ENCODE peak calls at places on chromosome 14, in ten cellular contexts. One of them, this sample, is unnamed.

GRCh38 chr14:88840926-88841325 is 16.5 kb downstream of the TTC8 start:
- DNase-seq in Panc1: no peak
- DNase-seq in foreskin fibroblast: no peak
- DNase-seq in activated effector memory CD4-positive, alpha-beta T cell treated with anti-CD3 and anti-CD28 coated beads, Interleukin-2, amount 50 U/mL, for 16 hours: no peak
- DNase-seq in activated T-cell treated with anti-CD3 and anti-CD28 coated beads, Interleukin-2, amount 50 U/mL, for 1 hour: no peak
- DNase-seq in heart right ventricle: no peak
- DNase-seq in heart left ventricle: no peak
- DNase-seq in effector memory CD4-positive, alpha-beta T cell: no peak
- DNase-seq in ovary: no peak
- DNase-seq in stimulated activated CD4-positive, alpha-beta T cell treated with anti-CD3 and anti-CD28 coated beads, Interleukin-15, amount 100 ng/mL, for 1 hour: no peak
- DNase-seq in this sample: no peak

GRCh38 chr14:65471038-65471878 is 58.7 kb downstream of the FUT8 start:
- DNase-seq in Panc1: no peak
- DNase-seq in foreskin fibroblast: no peak
- DNase-seq in activated effector memory CD4-positive, alpha-beta T cell treated with anti-CD3 and anti-CD28 coated beads, Interleukin-2, amount 50 U/mL, for 16 hours: no peak
- DNase-seq in activated T-cell treated with anti-CD3 and anti-CD28 coated beads, Interleukin-2, amount 50 U/mL, for 1 hour: no peak
- DNase-seq in heart right ventricle: no peak
- DNase-seq in heart left ventricle: no peak
- DNase-seq in effector memory CD4-positive, alpha-beta T cell: no peak
- DNase-seq in ovary: no peak
- DNase-seq in stimulated activated CD4-positive, alpha-beta T cell treated with anti-CD3 and anti-CD28 coated beads, Interleukin-15, amount 100 ng/mL, for 1 hour: no peak
- DNase-seq in this sample: no peak

GRCh38 chr14:62655161-62655560 is 390.1 kb downstream of the KCNH5 start:
- DNase-seq in Panc1: no peak
- DNase-seq in foreskin fibroblast: peak
- DNase-seq in activated effector memory CD4-positive, alpha-beta T cell treated with anti-CD3 and anti-CD28 coated beads, Interleukin-2, amount 50 U/mL, for 16 hours: no peak
- DNase-seq in activated T-cell treated with anti-CD3 and anti-CD28 coated beads, Interleukin-2, amount 50 U/mL, for 1 hour: no peak
- DNase-seq in heart right ventricle: no peak
- DNase-seq in heart left ventricle: no peak
- DNase-seq in effector memory CD4-positive, alpha-beta T cell: no peak
- DNase-seq in ovary: no peak
- DNase-seq in stimulated activated CD4-positive, alpha-beta T cell treated with anti-CD3 and anti-CD28 coated beads, Interleukin-15, amount 100 ng/mL, for 1 hour: no peak
- DNase-seq in this sample: no peak

GRCh38 chr14:96176811-96177211 is 27.8 kb upstream of the BDKRB2 start:
- DNase-seq in Panc1: no peak
- DNase-seq in foreskin fibroblast: peak
- DNase-seq in activated effector memory CD4-positive, alpha-beta T cell treated with anti-CD3 and anti-CD28 coated beads, Interleukin-2, amount 50 U/mL, for 16 hours: no peak
- DNase-seq in activated T-cell treated with anti-CD3 and anti-CD28 coated beads, Interleukin-2, amount 50 U/mL, for 1 hour: no peak
- DNase-seq in heart right ventricle: peak
- DNase-seq in heart left ventricle: peak
- DNase-seq in effector memory CD4-positive, alpha-beta T cell: no peak
- DNase-seq in ovary: peak
- DNase-seq in stimulated activated CD4-positive, alpha-beta T cell treated with anti-CD3 and anti-CD28 coated beads, Interleukin-15, amount 100 ng/mL, for 1 hour: no peak
- DNase-seq in this sample: peak

GRCh38 chr14:79165460-79166080 is 995.4 kb downstream of the NRXN3 start:
- DNase-seq in Panc1: no peak
- DNase-seq in foreskin fibroblast: no peak
- DNase-seq in activated effector memory CD4-positive, alpha-beta T cell treated with anti-CD3 and anti-CD28 coated beads, Interleukin-2, amount 50 U/mL, for 16 hours: no peak
- DNase-seq in activated T-cell treated with anti-CD3 and anti-CD28 coated beads, Interleukin-2, amount 50 U/mL, for 1 hour: no peak
- DNase-seq in heart right ventricle: no peak
- DNase-seq in heart left ventricle: no peak
- DNase-seq in effector memory CD4-positive, alpha-beta T cell: no peak
- DNase-seq in ovary: no peak
- DNase-seq in stimulated activated CD4-positive, alpha-beta T cell treated with anti-CD3 and anti-CD28 coated beads, Interleukin-15, amount 100 ng/mL, for 1 hour: no peak
- DNase-seq in this sample: no peak

GRCh38 chr14:30005114-30005698 is 77.6 kb upstream of the PRKD1 start:
- DNase-seq in Panc1: peak
- DNase-seq in foreskin fibroblast: peak
- DNase-seq in activated effector memory CD4-positive, alpha-beta T cell treated with anti-CD3 and anti-CD28 coated beads, Interleukin-2, amount 50 U/mL, for 16 hours: no peak
- DNase-seq in activated T-cell treated with anti-CD3 and anti-CD28 coated beads, Interleukin-2, amount 50 U/mL, for 1 hour: no peak
- DNase-seq in heart right ventricle: no peak
- DNase-seq in heart left ventricle: no peak
- DNase-seq in effector memory CD4-positive, alpha-beta T cell: no peak
- DNase-seq in ovary: no peak
- DNase-seq in stimulated activated CD4-positive, alpha-beta T cell treated with anti-CD3 and anti-CD28 coated beads, Interleukin-15, amount 100 ng/mL, for 1 hour: no peak
- DNase-seq in this sample: peak

GRCh38 chr14:104600141-104600643 is 4.4 kb downstream of the TMEM179 start:
- DNase-seq in Panc1: no peak
- DNase-seq in foreskin fibroblast: no peak
- DNase-seq in activated effector memory CD4-positive, alpha-beta T cell treated with anti-CD3 and anti-CD28 coated beads, Interleukin-2, amount 50 U/mL, for 16 hours: no peak
- DNase-seq in activated T-cell treated with anti-CD3 and anti-CD28 coated beads, Interleukin-2, amount 50 U/mL, for 1 hour: no peak
- DNase-seq in heart right ventricle: no peak
- DNase-seq in heart left ventricle: no peak
- DNase-seq in effector memory CD4-positive, alpha-beta T cell: no peak
- DNase-seq in ovary: no peak
- DNase-seq in stimulated activated CD4-positive, alpha-beta T cell treated with anti-CD3 and anti-CD28 coated beads, Interleukin-15, amount 100 ng/mL, for 1 hour: no peak
- DNase-seq in this sample: no peak

GRCh38 chr14:22536853-22537338 is 52.1 kb downstream of the DAD1 start:
- DNase-seq in Panc1: peak
- DNase-seq in foreskin fibroblast: peak
- DNase-seq in activated effector memory CD4-positive, alpha-beta T cell treated with anti-CD3 and anti-CD28 coated beads, Interleukin-2, amount 50 U/mL, for 16 hours: peak
- DNase-seq in activated T-cell treated with anti-CD3 and anti-CD28 coated beads, Interleukin-2, amount 50 U/mL, for 1 hour: peak
- DNase-seq in heart right ventricle: peak
- DNase-seq in heart left ventricle: peak
- DNase-seq in effector memory CD4-positive, alpha-beta T cell: peak
- DNase-seq in ovary: no peak
- DNase-seq in stimulated activated CD4-positive, alpha-beta T cell treated with anti-CD3 and anti-CD28 coated beads, Interleukin-15, amount 100 ng/mL, for 1 hour: peak
- DNase-seq in this sample: peak

GRCh38 chr14:99389171-99389826 is 91.4 kb downstream of the SETD3 start:
- DNase-seq in Panc1: peak
- DNase-seq in foreskin fibroblast: peak
- DNase-seq in activated effector memory CD4-positive, alpha-beta T cell treated with anti-CD3 and anti-CD28 coated beads, Interleukin-2, amount 50 U/mL, for 16 hours: peak
- DNase-seq in activated T-cell treated with anti-CD3 and anti-CD28 coated beads, Interleukin-2, amount 50 U/mL, for 1 hour: peak
- DNase-seq in heart right ventricle: peak
- DNase-seq in heart left ventricle: no peak
- DNase-seq in effector memory CD4-positive, alpha-beta T cell: peak
- DNase-seq in ovary: peak
- DNase-seq in stimulated activated CD4-positive, alpha-beta T cell treated with anti-CD3 and anti-CD28 coated beads, Interleukin-15, amount 100 ng/mL, for 1 hour: peak
- DNase-seq in this sample: no peak

GRCh38 chr14:50805396-50805795 is 25.6 kb downstream of the NIN start:
- DNase-seq in Panc1: no peak
- DNase-seq in foreskin fibroblast: no peak
- DNase-seq in activated effector memory CD4-positive, alpha-beta T cell treated with anti-CD3 and anti-CD28 coated beads, Interleukin-2, amount 50 U/mL, for 16 hours: no peak
- DNase-seq in activated T-cell treated with anti-CD3 and anti-CD28 coated beads, Interleukin-2, amount 50 U/mL, for 1 hour: no peak
- DNase-seq in heart right ventricle: no peak
- DNase-seq in heart left ventricle: no peak
- DNase-seq in effector memory CD4-positive, alpha-beta T cell: no peak
- DNase-seq in ovary: no peak
- DNase-seq in stimulated activated CD4-positive, alpha-beta T cell treated with anti-CD3 and anti-CD28 coated beads, Interleukin-15, amount 100 ng/mL, for 1 hour: no peak
- DNase-seq in this sample: no peak

GRCh38 chr14:61178226-61179060 is 102.7 kb downstream of the TMEM30B start:
- DNase-seq in Panc1: peak
- DNase-seq in foreskin fibroblast: peak
- DNase-seq in activated effector memory CD4-positive, alpha-beta T cell treated with anti-CD3 and anti-CD28 coated beads, Interleukin-2, amount 50 U/mL, for 16 hours: peak
- DNase-seq in activated T-cell treated with anti-CD3 and anti-CD28 coated beads, Interleukin-2, amount 50 U/mL, for 1 hour: no peak
- DNase-seq in heart right ventricle: no peak
- DNase-seq in heart left ventricle: no peak
- DNase-seq in effector memory CD4-positive, alpha-beta T cell: no peak
- DNase-seq in ovary: no peak
- DNase-seq in stimulated activated CD4-positive, alpha-beta T cell treated with anti-CD3 and anti-CD28 coated beads, Interleukin-15, amount 100 ng/mL, for 1 hour: peak
- DNase-seq in this sample: peak

GRCh38 chr14:72962829-72963312 is 36.6 kb downstream of the DCAF4 start:
- DNase-seq in Panc1: peak
- DNase-seq in foreskin fibroblast: peak
- DNase-seq in activated effector memory CD4-positive, alpha-beta T cell treated with anti-CD3 and anti-CD28 coated beads, Interleukin-2, amount 50 U/mL, for 16 hours: no peak
- DNase-seq in activated T-cell treated with anti-CD3 and anti-CD28 coated beads, Interleukin-2, amount 50 U/mL, for 1 hour: no peak
- DNase-seq in heart right ventricle: no peak
- DNase-seq in heart left ventricle: no peak
- DNase-seq in effector memory CD4-positive, alpha-beta T cell: no peak
- DNase-seq in ovary: no peak
- DNase-seq in stimulated activated CD4-positive, alpha-beta T cell treated with anti-CD3 and anti-CD28 coated beads, Interleukin-15, amount 100 ng/mL, for 1 hour: no peak
- DNase-seq in this sample: peak

GRCh38 chr14:66078031-66078430 is 408.1 kb upstream of the CCDC196 start:
- DNase-seq in Panc1: no peak
- DNase-seq in foreskin fibroblast: no peak
- DNase-seq in activated effector memory CD4-positive, alpha-beta T cell treated with anti-CD3 and anti-CD28 coated beads, Interleukin-2, amount 50 U/mL, for 16 hours: no peak
- DNase-seq in activated T-cell treated with anti-CD3 and anti-CD28 coated beads, Interleukin-2, amount 50 U/mL, for 1 hour: no peak
- DNase-seq in heart right ventricle: no peak
- DNase-seq in heart left ventricle: no peak
- DNase-seq in effector memory CD4-positive, alpha-beta T cell: no peak
- DNase-seq in ovary: no peak
- DNase-seq in stimulated activated CD4-positive, alpha-beta T cell treated with anti-CD3 and anti-CD28 coated beads, Interleukin-15, amount 100 ng/mL, for 1 hour: no peak
- DNase-seq in this sample: no peak

GRCh38 chr14:39229601-39230110 is 4.1 kb upstream of the MIA2 start:
- DNase-seq in Panc1: no peak
- DNase-seq in foreskin fibroblast: no peak
- DNase-seq in activated effector memory CD4-positive, alpha-beta T cell treated with anti-CD3 and anti-CD28 coated beads, Interleukin-2, amount 50 U/mL, for 16 hours: no peak
- DNase-seq in activated T-cell treated with anti-CD3 and anti-CD28 coated beads, Interleukin-2, amount 50 U/mL, for 1 hour: no peak
- DNase-seq in heart right ventricle: no peak
- DNase-seq in heart left ventricle: no peak
- DNase-seq in effector memory CD4-positive, alpha-beta T cell: no peak
- DNase-seq in ovary: no peak
- DNase-seq in stimulated activated CD4-positive, alpha-beta T cell treated with anti-CD3 and anti-CD28 coated beads, Interleukin-15, amount 100 ng/mL, for 1 hour: no peak
- DNase-seq in this sample: no peak

GRCh38 chr14:72679106-72679505 is 214.8 kb downstream of the DPF3 start:
- DNase-seq in Panc1: no peak
- DNase-seq in foreskin fibroblast: no peak
- DNase-seq in activated effector memory CD4-positive, alpha-beta T cell treated with anti-CD3 and anti-CD28 coated beads, Interleukin-2, amount 50 U/mL, for 16 hours: no peak
- DNase-seq in activated T-cell treated with anti-CD3 and anti-CD28 coated beads, Interleukin-2, amount 50 U/mL, for 1 hour: no peak
- DNase-seq in heart right ventricle: peak
- DNase-seq in heart left ventricle: peak
- DNase-seq in effector memory CD4-positive, alpha-beta T cell: no peak
- DNase-seq in ovary: no peak
- DNase-seq in stimulated activated CD4-positive, alpha-beta T cell treated with anti-CD3 and anti-CD28 coated beads, Interleukin-15, amount 100 ng/mL, for 1 hour: no peak
- DNase-seq in this sample: peak

GRCh38 chr14:55366271-55366670 is 45.4 kb downstream of the ATG14 start:
- DNase-seq in Panc1: no peak
- DNase-seq in foreskin fibroblast: peak
- DNase-seq in activated effector memory CD4-positive, alpha-beta T cell treated with anti-CD3 and anti-CD28 coated beads, Interleukin-2, amount 50 U/mL, for 16 hours: no peak
- DNase-seq in activated T-cell treated with anti-CD3 and anti-CD28 coated beads, Interleukin-2, amount 50 U/mL, for 1 hour: no peak
- DNase-seq in heart right ventricle: no peak
- DNase-seq in heart left ventricle: no peak
- DNase-seq in effector memory CD4-positive, alpha-beta T cell: no peak
- DNase-seq in ovary: no peak
- DNase-seq in stimulated activated CD4-positive, alpha-beta T cell treated with anti-CD3 and anti-CD28 coated beads, Interleukin-15, amount 100 ng/mL, for 1 hour: no peak
- DNase-seq in this sample: peak

GRCh38 chr14:90785474-90785873 is 30.8 kb downstream of the TTC7B start:
- DNase-seq in Panc1: no peak
- DNase-seq in foreskin fibroblast: no peak
- DNase-seq in activated effector memory CD4-positive, alpha-beta T cell treated with anti-CD3 and anti-CD28 coated beads, Interleukin-2, amount 50 U/mL, for 16 hours: no peak
- DNase-seq in activated T-cell treated with anti-CD3 and anti-CD28 coated beads, Interleukin-2, amount 50 U/mL, for 1 hour: no peak
- DNase-seq in heart right ventricle: no peak
- DNase-seq in heart left ventricle: peak
- DNase-seq in effector memory CD4-positive, alpha-beta T cell: no peak
- DNase-seq in ovary: peak
- DNase-seq in stimulated activated CD4-positive, alpha-beta T cell treated with anti-CD3 and anti-CD28 coated beads, Interleukin-15, amount 100 ng/mL, for 1 hour: no peak
- DNase-seq in this sample: peak

GRCh38 chr14:93047187-93047586 is 68.5 kb downstream of the ITPK1 start:
- DNase-seq in Panc1: no peak
- DNase-seq in foreskin fibroblast: no peak
- DNase-seq in activated effector memory CD4-positive, alpha-beta T cell treated with anti-CD3 and anti-CD28 coated beads, Interleukin-2, amount 50 U/mL, for 16 hours: no peak
- DNase-seq in activated T-cell treated with anti-CD3 and anti-CD28 coated beads, Interleukin-2, amount 50 U/mL, for 1 hour: no peak
- DNase-seq in heart right ventricle: no peak
- DNase-seq in heart left ventricle: peak
- DNase-seq in effector memory CD4-positive, alpha-beta T cell: no peak
- DNase-seq in ovary: no peak
- DNase-seq in stimulated activated CD4-positive, alpha-beta T cell treated with anti-CD3 and anti-CD28 coated beads, Interleukin-15, amount 100 ng/mL, for 1 hour: no peak
- DNase-seq in this sample: no peak